ENCODE peak calls at places on chromosome 1, in eight cellular contexts. A is frontal cortex; G is activated T-cell treated with anti-CD3 and anti-CD28 coated beads, Interleukin-2, amount 50 U/mL, for 48 hours; T is NCI-H2227 treated with DMSO at 0.1 percent for 48 hours; V is T-helper 2 cell; X is lung; B is C1 segment of cervical spinal cord; S is activated CD4-positive, alpha-beta T cell treated with anti-CD3 and anti-CD28 coated beads for 4 hours. U is an unnamed sample.

GRCh38 chr1:228210076-228210651 is 2.3 kb downstream of the OBSCN start:
- DNase-seq in A (no peak), G (no peak), T (no peak), V (no peak), X (no peak), B (no peak), S (no peak), U (no peak)

GRCh38 chr1:1290238-1290731 is 10.0 kb downstream of the SCNN1D start:
- DNase-seq in A (peak), G (peak), T (peak), V (peak), X (peak), B (no peak), S (peak), U (no peak)

GRCh38 chr1:109757936-109758786 is 5.6 kb downstream of the EPS8L3 start:
- DNase-seq in A (no peak), G (no peak), T (no peak), V (no peak), X (no peak), B (no peak), S (no peak), U (no peak)

GRCh38 chr1:223490256-223490655 is 97.0 kb downstream of the CCDC185 start:
- DNase-seq in A (no peak), G (no peak), T (no peak), V (no peak), X (no peak), B (no peak), S (no peak), U (no peak)

GRCh38 chr1:13948851-13949490 is 249.0 kb downstream of the PRDM2 start:
- DNase-seq in A (no peak), G (no peak), T (no peak), V (no peak), X (no peak), B (no peak), S (no peak), U (no peak)

GRCh38 chr1:20137055-20137454 is 2.1 kb upstream of the PLA2G2F start:
- DNase-seq in A (no peak), G (no peak), T (no peak), V (no peak), X (no peak), B (no peak), S (no peak), U (no peak)

GRCh38 chr1:96388421-96389310 is 332.9 kb upstream of the PTBP2 start:
- DNase-seq in A (no peak), G (no peak), T (no peak), V (no peak), X (no peak), B (no peak), S (no peak), U (no peak)

GRCh38 chr1:92459871-92460320 is 26.8 kb downstream of the GFI1 start:
- DNase-seq in A (no peak), G (no peak), T (no peak), V (no peak), X (no peak), B (no peak), S (no peak), U (no peak)

GRCh38 chr1:204241050-204241449 is 27.3 kb upstream of the GOLT1A start:
- DNase-seq in A (no peak), G (no peak), T (no peak), V (no peak), X (no peak), B (no peak), S (no peak), U (no peak)

GRCh38 chr1:212518188-212518951 is 85.7 kb downstream of the NENF start:
- DNase-seq in A (no peak), G (no peak), T (peak), V (no peak), X (peak), B (no peak), S (no peak), U (peak)

GRCh38 chr1:109807822-109808680 is 44.3 kb upstream of the EPS8L3 start:
- DNase-seq in A (no peak), G (no peak), T (no peak), V (no peak), X (no peak), B (no peak), S (no peak), U (no peak)

GRCh38 chr1:200989337-200989736 is 34.2 kb downstream of the KIF21B start:
- DNase-seq in A (no peak), G (no peak), T (no peak), V (no peak), X (no peak), B (no peak), S (no peak), U (no peak)

GRCh38 chr1:234613992-234614584 is 4.1 kb upstream of the IRF2BP2 start:
- DNase-seq in A (no peak), G (no peak), T (no peak), V (no peak), X (no peak), B (no peak), S (no peak), U (peak)

GRCh38 chr1:184379111-184379752 is 7.6 kb upstream of the C1orf21 start:
- DNase-seq in A (no peak), G (no peak), T (no peak), V (no peak), X (no peak), B (no peak), S (no peak), U (no peak)

GRCh38 chr1:218665216-218665615 is 320.1 kb downstream of the TGFB2 start:
- DNase-seq in A (peak), G (no peak), T (no peak), V (no peak), X (peak), B (no peak), S (no peak), U (no peak)

GRCh38 chr1:244020086-244020485 is 31.0 kb upstream of the ZBTB18 start:
- DNase-seq in A (no peak), G (no peak), T (no peak), V (no peak), X (no peak), B (no peak), S (no peak), U (no peak)

GRCh38 chr1:70324683-70325082 is 29.8 kb downstream of the ANKRD13C start:
- DNase-seq in A (no peak), G (no peak), T (no peak), V (no peak), X (no peak), B (no peak), S (no peak), U (no peak)

GRCh38 chr1:241229711-241230110 is 127.3 kb downstream of the RGS7 start:
- DNase-seq in A (no peak), G (no peak), T (no peak), V (no peak), X (no peak), B (no peak), S (no peak), U (no peak)

GRCh38 chr1:198528376-198528775 is 12.1 kb downstream of the ATP6V1G3 start:
- DNase-seq in A (no peak), G (no peak), T (no peak), V (no peak), X (no peak), B (no peak), S (no peak), U (no peak)

GRCh38 chr1:3529099-3529729 is 74.7 kb downstream of the ARHGEF16 start:
- DNase-seq in A (peak), G (no peak), T (no peak), V (no peak), X (no peak), B (no peak), S (no peak), U (peak)

GRCh38 chr1:27513521-27513920 is 23.6 kb upstream of the WASF2 start:
- DNase-seq in A (no peak), G (no peak), T (no peak), V (no peak), X (no peak), B (no peak), S (no peak), U (no peak)

GRCh38 chr1:107432108-107432507 is 291.3 kb downstream of the NTNG1 start:
- DNase-seq in A (no peak), G (no peak), T (no peak), V (no peak), X (no peak), B (no peak), S (no peak), U (peak)

GRCh38 chr1:174996474-174996873 is 3.3 kb upstream of the CACYBP start:
- DNase-seq in A (no peak), G (no peak), T (no peak), V (no peak), X (no peak), B (no peak), S (no peak), U (no peak)

U was measured in NCI-H446 treated with DMSO at 0.1 percent for 48 hours.